ENCODE peak calls at places on chromosomes 16 and 17, in five cellular contexts. C, H, D, B and Z are unnamed samples.

GRCh38 chr17:65794572-65794971 is 233.1 kb upstream of the AXIN2 start:
- DNase-seq in B (no peak), C (peak; percentile 49), D (no peak), H (no peak), Z (peak; percentile 38)

GRCh38 chr16:88315543-88316105 is 67.1 kb upstream of the ZNF469 start:
- DNase-seq in B (peak; percentile 12), C (peak; percentile 78), H (no peak), D (no peak), Z (peak; percentile 38)

GRCh38 chr16:58732545-58733247 is 1.4 kb downstream of the GOT2 start:
- DNase-seq in H (no peak), D (no peak), B (no peak), C (no peak), Z (no peak)

GRCh38 chr16:85924675-85925074 is 25.7 kb downstream of the IRF8 start:
- DNase-seq in D (no peak), B (no peak), H (no peak), C (no peak), Z (no peak)

GRCh38 chr17:66494023-66494803 is 191.8 kb downstream of the PRKCA start:
- DNase-seq in H (no peak), D (no peak), B (no peak), C (peak; percentile 82), Z (no peak)

GRCh38 chr17:69672924-69673323 is 258.4 kb downstream of the MAP2K6 start:
- DNase-seq in C (no peak), B (no peak), D (no peak), H (no peak), Z (no peak)

GRCh38 chr17:70875729-70876344 is 706.5 kb downstream of the KCNJ2 start:
- DNase-seq in H (no peak), C (no peak), B (no peak), D (no peak), Z (no peak)

GRCh38 chr16:440627-441026 is 15.2 kb downstream of the RAB11FIP3 start:
- DNase-seq in H (no peak), B (no peak), D (no peak), C (no peak), Z (no peak)

GRCh38 chr17:60623415-60623814 is 23.4 kb downstream of the PPM1D start:
- DNase-seq in D (no peak), B (no peak), H (no peak), C (no peak), Z (no peak)

GRCh38 chr17:75649687-75650086 is 16.5 kb downstream of the SMIM5 start:
- DNase-seq in H (no peak), B (no peak), C (no peak), D (no peak), Z (no peak)

GRCh38 chr16:50011707-50012106 is 13.3 kb upstream of the CNEP1R1 start:
- DNase-seq in B (no peak), D (no peak), H (no peak), C (no peak), Z (no peak)

GRCh38 chr17:63120406-63120805 is 154.4 kb downstream of the TANC2 start:
- DNase-seq in C (no peak), H (no peak), B (no peak), D (no peak), Z (no peak)

GRCh38 chr17:27233059-27233458 is 60.9 kb upstream of the WSB1 start:
- DNase-seq in H (no peak), B (no peak), D (no peak), C (no peak), Z (no peak)

GRCh38 chr17:51120357-51120738 is 320 bp downstream of the SPAG9 start:
- DNase-seq in D (no peak), C (peak; percentile 56), H (no peak), B (peak; percentile 60), Z (peak; percentile 59)

GRCh38 chr16:22313876-22314470 is 16.8 kb downstream of the POLR3E start:
- DNase-seq in H (no peak), B (no peak), C (no peak), D (no peak), Z (peak; percentile 16)

GRCh38 chr16:29745853-29746345 is at the start of gene C16orf54:
- DNase-seq in H (no peak), B (peak; percentile 87), D (peak; percentile 89), C (no peak), Z (peak; percentile 73)

GRCh38 chr16:35734728-35735402 is 2275.5 kb downstream of the TP53TG3F start:
- DNase-seq in C (no peak), D (no peak), H (no peak), B (no peak), Z (no peak)

GRCh38 chr17:31068291-31068690 is 26.5 kb upstream of the NF1 start:
- DNase-seq in C (no peak), H (no peak), B (peak; percentile 65), D (no peak), Z (peak; percentile 36)

GRCh38 chr17:78322858-78323455 is 36.9 kb downstream of the SOCS3 start:
- DNase-seq in C (no peak), B (peak; percentile 34), H (no peak), D (no peak), Z (no peak)

GRCh38 chr16:87327798-87328495 is 10.8 kb upstream of the C16orf95 start:
- DNase-seq in C (no peak), B (no peak), H (no peak), D (no peak), Z (no peak)

GRCh38 chr16:67942510-67943255 is 1.2 kb downstream of the LCAT start:
- DNase-seq in D (no peak), B (no peak), H (peak; percentile 45), C (no peak), Z (no peak)

GRCh38 chr16:2486645-2487516 is 12.0 kb downstream of the TBC1D24 start:
- DNase-seq in H (no peak), B (peak; percentile 75), D (peak; percentile 51), C (no peak), Z (peak; percentile 81)
- H3K27ac ChIP-seq in H (no peak overlapping the region), B (no peak overlapping the region), D (no peak overlapping the region), C (no peak overlapping the region), Z (peak overlapping the region; percentile 35)

GRCh38 chr17:79742951-79743476 is 12.3 kb downstream of the ENPP7 start:
- DNase-seq in H (no peak), D (no peak), B (no peak), C (no peak), Z (no peak)
- TF ChIP-seq EP300 in H (no peak), D (no peak), B (no peak), C (no peak), Z (no peak)

GRCh38 chr16:74950511-74950910 is 34.4 kb downstream of the WDR59 start:
- DNase-seq in D (no peak), C (no peak), B (no peak), H (no peak), Z (no peak)
- H3K27ac ChIP-seq in D (no peak overlapping the region), C (no peak overlapping the region), B (no peak overlapping the region), H (no peak overlapping the region), Z (no peak overlapping the region)

GRCh38 chr17:35716897-35717839 is 14.3 kb upstream of the RASL10B start:
- DNase-seq in D (no peak), B (no peak), H (peak; percentile 42), C (no peak), Z (no peak)
- TF ChIP-seq EP300 in D (no peak), B (peak; percentile 69), H (peak; percentile 58), C (no peak), Z (peak; percentile 93)